ENCODE peak calls at places on chromosomes 3 and 15, in four cellular contexts. R is HepG2, G is OCI-LY7, A is pancreas. X is an unnamed sample.

GRCh38 chr3:131616719-131617118 is 113.9 kb upstream of the MRPL3 start:
- DNase-seq in R (no peak), G (no peak), A (no peak), X (no peak)

GRCh38 chr3:53198256-53198977 is 37.4 kb downstream of the PRKCD start:
- DNase-seq in R (no peak), G (peak; percentile 48), A (no peak), X (no peak)

GRCh38 chr15:39934415-39935044 is 615 bp downstream of the EIF2AK4 start:
- DNase-seq in R (peak; percentile 9), G (no peak), A (no peak), X (no peak)

GRCh38 chr3:120567370-120568197 is 28.6 kb upstream of the NDUFB4 start:
- DNase-seq in R (peak; percentile 11), G (peak; percentile 48), A (no peak), X (peak; percentile 27)

GRCh38 chr3:48217449-48217848 is 5.8 kb upstream of the CAMP start:
- DNase-seq in R (no peak), G (no peak), A (no peak), X (peak; percentile 41)

GRCh38 chr15:73866481-73866880 is 6.9 kb upstream of the TBC1D21 start:
- DNase-seq in R (no peak), G (no peak), A (no peak), X (no peak)

GRCh38 chr15:37134699-37135131 is 34.4 kb upstream of the MEIS2 start:
- DNase-seq in R (peak; percentile 34), G (peak; percentile 46), A (no peak), X (no peak)

GRCh38 chr3:53518495-53518981 is 24.1 kb downstream of the CACNA1D start:
- DNase-seq in R (no peak), G (no peak), A (no peak), X (no peak)

GRCh38 chr3:113532698-113533533 is 561 bp downstream of the SIDT1 start:
- DNase-seq in R (no peak), G (peak; percentile 67), A (peak; percentile 22), X (no peak)

GRCh38 chr15:85757939-85758654 is 36.6 kb downstream of the KLHL25 start:
- DNase-seq in R (no peak), G (no peak), A (no peak), X (no peak)

GRCh38 chr3:133563186-133563591 is 10.3 kb upstream of the CDV3 start:
- DNase-seq in R (no peak), G (no peak), A (no peak), X (no peak)

GRCh38 chr3:144270100-144270499 is 298.5 kb downstream of the DIPK2A start:
- DNase-seq in R (no peak), G (no peak), A (peak; percentile 16), X (no peak)

GRCh38 chr3:126107960-126108688 is 24.2 kb upstream of the SLC41A3 start:
- DNase-seq in R (no peak), G (no peak), A (peak; percentile 12), X (no peak)

GRCh38 chr3:176167272-176167671 is 1030.0 kb downstream of the TBL1XR1 start:
- DNase-seq in R (no peak), G (no peak), A (no peak), X (no peak)

GRCh38 chr3:50972029-50972428 is 297.3 kb downstream of the DOCK3 start:
- DNase-seq in R (no peak), G (no peak), A (no peak), X (no peak)

GRCh38 chr15:49242820-49243219 is 72.8 kb downstream of the GALK2 start:
- DNase-seq in R (no peak), G (no peak), A (no peak), X (no peak)

GRCh38 chr3:176741648-176742047 is 455.6 kb downstream of the TBL1XR1 start:
- DNase-seq in R (no peak), G (no peak), A (no peak), X (no peak)

GRCh38 chr15:64915518-64916227 is 4.0 kb downstream of the ANKDD1A start:
- DNase-seq in R (no peak), G (no peak), A (no peak), X (no peak)

GRCh38 chr15:41930867-41931222 is 37.0 kb upstream of the SPTBN5 start:
- DNase-seq in R (no peak), G (no peak), A (no peak), X (no peak)

GRCh38 chr3:149620291-149621020 is 37.4 kb downstream of the WWTR1 start:
- DNase-seq in R (no peak), G (no peak), A (no peak), X (no peak)

GRCh38 chr3:57949779-57950618 is 58.2 kb upstream of the FLNB start:
- DNase-seq in R (peak; percentile 38), G (no peak), A (no peak), X (no peak)

GRCh38 chr3:57953541-57953940 is 54.7 kb upstream of the FLNB start:
- DNase-seq in R (no peak), G (no peak), A (no peak), X (no peak)

GRCh38 chr3:57952651-57953050 is 55.6 kb upstream of the FLNB start:
- DNase-seq in R (no peak), G (no peak), A (no peak), X (no peak)

GRCh38 chr3:57951106-57951882 is 56.9 kb upstream of the FLNB start:
- DNase-seq in R (peak; percentile 62), G (no peak), A (no peak), X (peak; percentile 61)

GRCh38 chr3:57952208-57952631 is 56.0 kb upstream of the FLNB start:
- DNase-seq in R (peak; percentile 49), G (no peak), A (no peak), X (no peak)
- H3K4me3 ChIP-seq in R (no peak overlapping the region), G (no peak overlapping the region), A (no peak overlapping the region), X (no peak overlapping the region)

GRCh38 chr15:89333011-89333860 is 1.4 kb downstream of the POLG start:
- DNase-seq in R (no peak), G (peak; percentile 25), A (no peak), X (no peak)

GRCh38 chr15:89333959-89334509 is 590 bp downstream of the POLG start:
- DNase-seq in R (no peak), G (no peak), A (no peak), X (no peak)

GRCh38 chr15:89330881-89331595 is 3.6 kb downstream of the POLG start:
- DNase-seq in R (no peak), G (no peak), A (no peak), X (no peak)

GRCh38 chr15:89334510-89335288 is at the start of gene POLG:
- DNase-seq in R (peak; percentile 96), G (peak; percentile 99), A (peak; percentile 99), X (peak; percentile 99)

DNA sequence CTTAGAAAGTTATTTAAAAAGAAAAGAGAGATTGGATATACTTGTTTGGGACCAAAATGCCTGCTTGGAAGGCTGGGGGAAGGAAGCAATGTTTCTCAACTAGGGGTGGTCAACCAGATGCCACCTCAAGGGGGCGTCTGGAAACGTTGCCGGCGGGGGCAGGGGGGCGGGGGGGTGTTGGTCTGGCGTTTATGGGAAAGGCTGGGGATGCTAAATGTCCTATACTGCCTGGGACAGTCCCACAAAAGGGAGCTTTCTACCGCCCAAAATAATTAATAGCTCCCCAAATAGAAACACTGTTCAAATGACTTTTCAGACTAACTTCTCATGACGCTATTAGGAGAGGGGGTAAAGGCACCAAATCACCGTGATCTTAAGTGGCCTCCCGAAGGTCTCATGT is 2.2 kb downstream of the POLG start:
- DNase-seq in R (peak; percentile 28), G (peak; percentile 48), A (no peak), X (no peak)
- H3K36me3 ChIP-seq in R (peaks cover 51% of the 10 kb centered on the region), G (peaks cover 60% of the 10 kb centered on the region), A (peaks cover 23% of the 10 kb centered on the region), X (peaks cover 43% of the 10 kb centered on the region)

DNA sequence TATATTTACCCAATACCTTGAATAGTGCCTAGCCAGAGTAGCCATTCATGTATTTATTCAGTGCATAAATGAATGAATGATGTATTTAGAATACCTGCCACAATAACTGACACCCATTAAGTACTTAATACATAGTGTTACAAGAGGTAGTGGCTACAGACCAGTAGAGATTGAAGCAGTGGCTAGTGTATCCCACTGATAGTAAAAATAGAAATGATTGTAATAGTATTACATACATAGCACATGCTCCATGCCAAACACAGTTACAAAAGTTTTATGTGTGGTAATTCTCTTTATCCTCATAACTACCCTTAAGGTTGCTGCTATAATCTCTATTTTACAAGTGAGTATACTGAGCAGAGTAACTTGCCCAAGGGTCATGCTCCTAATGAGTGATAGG is 30.3 kb upstream of the SCAANT1 start:
- DNase-seq in R (no peak), G (no peak), A (no peak), X (no peak)
- H3K4me1 ChIP-seq in R (peaks cover 51% of the 10 kb centered on the region), G (peaks cover 10% of the 10 kb centered on the region), A (peaks cover 75% of the 10 kb centered on the region), X (peaks cover 22% of the 10 kb centered on the region)

GRCh38 chr3:29064085-29064484 is 216.8 kb upstream of the RBMS3 start:
- DNase-seq in R (no peak), G (no peak), A (no peak), X (no peak)
- H3K4me3 ChIP-seq in R (no peak overlapping the region), G (no peak overlapping the region), A (no peak overlapping the region), X (no peak overlapping the region)

DNA sequence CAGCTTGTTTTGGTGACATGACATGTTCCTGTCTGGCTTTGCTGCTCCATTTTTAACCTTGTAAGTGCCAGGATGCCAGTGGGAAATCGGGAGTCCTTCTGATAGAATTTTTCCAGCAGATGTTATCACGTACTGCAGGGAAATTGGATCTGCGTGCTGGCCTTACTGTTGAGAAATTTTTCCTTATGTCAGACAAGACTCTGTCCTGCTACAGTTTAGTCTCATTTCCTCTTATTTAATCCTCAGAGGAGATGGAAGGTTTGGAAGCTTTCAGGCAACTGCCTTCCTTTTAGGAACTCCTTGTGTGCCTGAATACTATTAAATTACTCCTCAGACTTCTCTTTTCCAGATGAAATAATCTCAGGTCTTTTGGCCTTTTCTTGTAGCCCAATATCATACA is 80.5 kb downstream of the PGPEP1L start:
- DNase-seq in R (no peak), G (no peak), A (no peak), X (no peak)
- H3K36me3 ChIP-seq in R (peaks cover 71% of the 10 kb centered on the region), G (no peaks in the 10 kb centered on the region), A (no peaks in the 10 kb centered on the region), X (peaks cover 26% of the 10 kb centered on the region)

GRCh38 chr3:42162462-42162861 is 71.3 kb downstream of the TRAK1 start:
- DNase-seq in R (peak; percentile 56), G (no peak), A (no peak), X (no peak)
- H3K4me1 ChIP-seq in R (peaks cover 79% of the 10 kb centered on the region), G (peaks cover 76% of the 10 kb centered on the region), A (peaks cover 22% of the 10 kb centered on the region), X (peaks cover 14% of the 10 kb centered on the region)

DNA sequence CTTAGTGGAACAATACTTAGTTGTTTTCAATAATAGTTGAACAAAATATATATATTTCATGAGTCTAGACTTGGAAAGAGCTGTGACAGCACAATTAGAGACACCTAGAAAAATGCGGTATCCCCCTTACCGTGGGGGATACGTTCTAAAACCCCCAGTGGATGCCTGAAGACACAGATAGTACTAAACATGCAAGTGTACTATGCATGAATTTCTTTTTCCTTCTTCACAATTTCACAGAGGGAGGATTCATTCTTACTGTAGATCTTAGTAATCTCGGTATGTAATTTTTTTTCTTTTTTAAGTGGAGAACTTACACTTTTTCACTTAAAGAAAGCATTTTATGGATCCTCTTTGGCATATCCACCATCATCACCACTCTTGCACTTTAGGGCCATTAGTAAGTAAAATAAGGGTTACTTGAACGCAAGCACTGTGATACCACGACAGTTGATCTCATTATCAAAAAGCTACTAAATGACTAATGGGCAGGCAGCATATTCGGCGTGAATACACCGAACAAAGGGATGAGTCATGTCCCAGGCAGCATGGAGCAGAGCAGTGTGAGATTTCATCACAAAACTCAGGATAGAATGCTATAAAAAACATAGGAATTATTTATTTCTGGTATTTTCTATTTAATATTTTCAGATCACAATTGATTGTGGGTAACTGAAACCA is 72.3 kb upstream of the ZNF280D start:
- DNase-seq in R (no peak), G (no peak), A (no peak), X (no peak)
- H3K4me3 ChIP-seq in R (no peak overlapping the region), G (peak overlapping the region; percentile 51), A (no peak overlapping the region), X (no peak overlapping the region)

GRCh38 chr3:122558605-122559004 is 5.5 kb downstream of the PARP9 start:
- DNase-seq in R (peak; percentile 25), G (no peak), A (no peak), X (no peak)
- H3K36me3 ChIP-seq in R (no peaks in the 10 kb centered on the region), G (no peaks in the 10 kb centered on the region), A (peaks cover 7% of the 10 kb centered on the region), X (peaks cover 16% of the 10 kb centered on the region)

X was measured in lung.